ENCODE peak calls at places on chromosomes 3 and 15, in ten cellular contexts. A is GM13976, K is left lung, M is A549, C is vagina, V is progenitor cell of endocrine pancreas, U is fibroblast of mammary gland, N is NB4, X is mucosa of descending colon, W is suprapubic skin. P is an unnamed sample.
A peak's percentile ranks its signal among the peaks of the same experiment; 100 is the strongest.

GRCh38 chr15:68561901-68562300 is 16.9 kb upstream of the CORO2B start:
- DNase-seq in W (peak; percentile 30), A (no peak), M (no peak), V (no peak), C (no peak), K (no peak), N (no peak), U (no peak), X (no peak), P (peak; percentile 7)

GRCh38 chr3:49469037-49469875 is 811 bp upstream of the DAG1 start:
- DNase-seq in N (no peak), X (peak; percentile 77), U (peak; percentile 67), K (peak; percentile 85), A (no peak), W (peak; percentile 84), M (peak; percentile 68), V (peak; percentile 26), C (no peak), P (peak; percentile 27)

GRCh38 chr3:72494076-72495000 is 353.9 kb downstream of the SHQ1 start:
- DNase-seq in M (no peak), W (no peak), K (no peak), N (no peak), X (no peak), A (no peak), U (peak; percentile 38), C (no peak), V (no peak), P (no peak)

GRCh38 chr3:195708626-195709481 is 11.9 kb upstream of the MUC20 start:
- DNase-seq in C (no peak), U (no peak), N (no peak), W (no peak), V (no peak), M (no peak), A (no peak), K (no peak), X (no peak), P (no peak)

GRCh38 chr3:89180334-89180733 is 72.9 kb downstream of the EPHA3 start:
- DNase-seq in W (no peak), U (no peak), N (no peak), C (no peak), V (no peak), M (no peak), X (no peak), A (no peak), K (no peak), P (no peak)

GRCh38 chr3:15064299-15064834 is 748 bp downstream of the MRPS25 start:
- DNase-seq in A (peak; percentile 57), W (no peak), N (peak; percentile 61), U (peak; percentile 34), M (peak; percentile 20), V (no peak), C (no peak), X (peak; percentile 59), K (no peak), P (no peak)

GRCh38 chr3:80618295-80619256 is 850.8 kb upstream of the ROBO1 start:
- DNase-seq in M (no peak), N (no peak), W (no peak), K (no peak), A (no peak), X (no peak), V (no peak), C (no peak), U (no peak), P (no peak)

GRCh38 chr3:3662610-3663009 is 136.6 kb upstream of the LRRN1 start:
- DNase-seq in V (no peak), M (no peak), W (no peak), X (no peak), C (no peak), N (no peak), A (no peak), U (no peak), K (no peak), P (no peak)

GRCh38 chr15:77895742-77896141 is 181.8 kb downstream of the TBC1D2B start:
- DNase-seq in V (no peak), W (no peak), M (no peak), U (no peak), C (no peak), X (peak; percentile 2), A (no peak), K (peak; percentile 27), N (no peak), P (no peak)

GRCh38 chr3:195384952-195385351 is 57.9 kb downstream of the ACAP2 start:
- DNase-seq in U (no peak), X (no peak), K (no peak), M (peak; percentile 35), A (no peak), V (no peak), W (no peak), C (no peak), N (no peak), P (no peak)

GRCh38 chr3:10384541-10385360 is 63.8 kb upstream of the SEC13 start:
- DNase-seq in A (no peak), M (no peak), U (no peak), C (no peak), V (no peak), N (no peak), W (no peak), K (peak; percentile 60), X (no peak), P (no peak)
- TF ChIP-seq CTCF in A (no peak), M (no peak), U (no peak), C (no peak), V (no peak), N (no peak), W (no peak), K (no peak), X (no peak), P (no peak)

DNA sequence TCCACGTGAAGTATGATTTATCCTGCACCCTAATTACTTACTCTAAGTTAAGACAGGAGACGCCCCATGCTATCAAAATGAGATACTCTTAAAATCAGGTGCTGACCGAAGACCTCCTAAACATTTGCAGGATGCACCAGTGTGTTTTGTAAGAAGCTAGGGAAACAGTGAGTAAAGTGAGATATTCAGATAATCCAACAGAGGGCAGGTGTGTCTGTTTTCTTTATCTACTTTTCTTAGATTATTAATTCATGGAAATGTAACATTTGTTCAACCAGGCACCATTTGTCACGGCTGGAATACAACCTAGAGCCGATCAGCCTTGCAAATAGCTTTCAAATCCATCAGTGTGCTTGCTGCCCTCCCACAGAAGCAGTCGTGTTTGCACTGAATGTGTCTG is 202.0 kb upstream of the CHRM5 start:
- DNase-seq in U (peak; percentile 18), A (no peak), V (no peak), X (no peak), C (no peak), M (no peak), W (no peak), K (no peak), N (no peak), P (no peak)
- TF ChIP-seq CTCF in U (peak; percentile 27), A (no peak), V (no peak), X (no peak), C (no peak), M (peak; percentile 17), W (no peak), K (no peak), N (no peak), P (no peak)

GRCh38 chr3:153210660-153211059 is 48.6 kb downstream of the RAP2B start:
- DNase-seq in M (no peak), A (no peak), K (no peak), V (no peak), X (no peak), U (peak; percentile 7), N (peak; percentile 91), C (no peak), W (no peak), P (no peak)

GRCh38 chr3:153209596-153209995 is 47.6 kb downstream of the RAP2B start:
- DNase-seq in N (peak; percentile 94), U (peak; percentile 63), M (peak; percentile 16), A (no peak), K (peak; percentile 87), W (no peak), X (no peak), C (no peak), V (no peak), P (peak; percentile 37)

GRCh38 chr3:153215971-153216370 is 53.9 kb downstream of the RAP2B start:
- DNase-seq in X (no peak), C (no peak), K (no peak), W (no peak), A (no peak), N (no peak), M (no peak), U (peak; percentile 83), V (no peak), P (no peak)

GRCh38 chr3:153215497-153215896 is 53.5 kb downstream of the RAP2B start:
- DNase-seq in W (no peak), K (no peak), A (no peak), V (no peak), X (no peak), U (no peak), N (no peak), C (no peak), M (no peak), P (no peak)

DNA sequence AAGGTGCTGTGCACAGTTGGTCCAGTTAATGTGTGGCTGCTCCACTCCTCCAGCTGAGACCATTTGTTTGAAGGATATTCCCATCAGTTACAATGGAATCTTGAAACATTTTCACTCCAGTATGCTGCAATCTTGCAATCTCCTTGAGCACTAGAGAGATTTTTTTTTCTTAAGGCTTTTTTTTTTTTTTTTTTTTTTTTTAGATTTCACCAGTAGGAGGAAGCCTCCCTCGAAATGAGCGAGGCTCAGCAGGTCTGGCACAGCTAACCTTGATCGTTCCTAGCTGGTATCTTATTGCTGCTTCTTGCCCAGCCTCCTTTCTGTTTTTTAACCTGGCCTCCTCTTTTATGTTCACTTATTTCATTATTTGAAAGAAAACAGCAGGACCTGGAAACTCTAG is 48.1 kb downstream of the RAP2B start:
- DNase-seq in C (no peak), W (no peak), A (no peak), U (peak; percentile 42), N (peak; percentile 58), V (no peak), M (no peak), X (no peak), K (no peak), P (no peak)
- TF ChIP-seq CTCF in C (no peak), W (no peak), A (no peak), U (peak; percentile 14), N (no peak), V (no peak), M (no peak), X (no peak), K (no peak), P (no peak)

DNA sequence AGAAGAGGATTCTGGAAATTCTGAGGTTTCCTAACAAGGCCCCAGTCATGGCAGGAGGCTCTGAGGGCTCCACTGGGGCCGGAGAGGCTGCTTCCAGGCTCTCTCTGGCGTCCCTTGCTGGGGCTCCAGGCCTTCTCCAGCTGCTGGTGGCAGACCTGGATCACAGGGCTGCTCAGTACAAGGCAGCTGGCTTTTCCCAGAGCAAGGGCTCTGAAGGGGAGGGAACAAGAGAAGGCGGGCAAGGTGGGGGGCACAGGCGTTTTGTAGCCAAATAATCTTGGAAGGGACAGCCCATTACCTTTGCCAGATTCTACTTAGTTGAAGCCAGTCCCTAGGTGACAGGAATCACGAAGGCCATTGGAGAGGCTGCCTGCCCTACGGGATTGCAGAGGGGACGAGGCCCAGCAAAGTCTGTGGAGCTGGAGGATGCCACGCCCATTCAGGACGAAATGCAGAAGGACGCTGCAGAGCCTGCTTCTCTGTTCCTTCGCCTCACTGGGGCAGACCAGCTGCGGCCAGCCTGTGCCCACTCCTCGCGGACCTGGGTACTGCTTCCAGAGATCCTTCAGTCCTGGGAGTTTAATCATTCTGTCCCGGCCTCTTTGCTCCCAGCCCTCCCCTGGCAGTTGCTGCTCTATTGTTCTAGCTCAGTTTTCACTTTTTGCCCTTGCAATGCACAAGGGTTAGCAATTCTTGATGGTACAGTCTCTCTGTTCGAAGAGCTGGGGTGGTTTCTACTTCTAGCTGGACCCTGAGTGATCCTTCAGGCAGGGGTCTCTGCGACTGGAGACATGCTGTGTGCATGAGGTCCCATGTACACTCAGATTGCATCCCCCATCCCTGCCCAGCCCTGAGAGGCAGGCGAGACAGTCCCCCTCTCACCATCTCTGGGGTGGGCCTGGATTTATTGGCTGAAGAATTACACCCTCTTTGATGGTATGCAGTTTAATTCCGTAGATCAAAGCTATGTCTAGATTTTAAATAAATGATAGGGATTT is 149.3 kb upstream of the MEF2A start:
- DNase-seq in U (no peak), A (no peak), N (no peak), V (no peak), M (no peak), W (no peak), C (peak; percentile 79), X (no peak), K (peak; percentile 69), P (no peak)
- TF ChIP-seq CTCF in U (no peak), A (no peak), N (no peak), V (no peak), M (no peak), W (no peak), C (no peak), X (no peak), K (no peak), P (no peak)

P was measured in omental fat pad.